ENCODE peak calls at places on chromosomes 7 and 10, in nine cellular contexts. T is foreskin fibroblast; F is GM12892; P is stimulated activated CD4-positive, alpha-beta T cell treated with anti-CD3 and anti-CD28 coated beads, Interleukin-1b, Interleukin-23, amount 100 ng/mL, for 24 hours; H is activated CD4-positive, CD25-positive, alpha-beta regulatory T cell; K is GM23338; W is stimulated activated naive CD8-positive, alpha-beta T cell treated with anti-CD3 and anti-CD28 coated beads, Interleukin-15, Interleukin-2, amounts not matched to agents 100 U/mL and 50 U/mL, for 24 hours; U is effector memory CD4-positive, alpha-beta T cell; I is GM03348. A is an unnamed sample.

GRCh38 chr7:79337722-79338121 is 115.7 kb downstream of the MAGI2 start:
- DNase-seq in T (no peak), F (no peak), P (no peak), H (no peak), K (no peak), W (no peak), U (no peak), I (no peak), A (no peak)

GRCh38 chr10:33041783-33042437 is 83.9 kb upstream of the ITGB1 start:
- DNase-seq in T (no peak), F (no peak), P (no peak), H (no peak), K (peak), W (no peak), U (no peak), I (no peak), A (no peak)

GRCh38 chr10:88879754-88880286 is at the start of gene STAMBPL1:
- DNase-seq in T (no peak), F (no peak), P (peak), H (peak), K (no peak), W (peak), U (peak), I (no peak), A (no peak)

GRCh38 chr7:20795881-20796280 is 9.2 kb upstream of the SP8 start:
- DNase-seq in T (no peak), F (no peak), P (no peak), H (no peak), K (peak), W (no peak), U (no peak), I (no peak), A (no peak)

GRCh38 chr7:22867589-22867988 is 44.9 kb upstream of the TOMM7 start:
- DNase-seq in T (no peak), F (no peak), P (no peak), H (no peak), K (no peak), W (no peak), U (no peak), I (no peak), A (no peak)

GRCh38 chr7:151553356-151553755 is 33.7 kb upstream of the RHEB start:
- DNase-seq in T (no peak), F (no peak), P (no peak), H (no peak), K (peak), W (no peak), U (no peak), I (no peak), A (no peak)

GRCh38 chr10:48976208-48976607 is 36.6 kb upstream of the LRRC18 start:
- DNase-seq in T (no peak), F (no peak), P (no peak), H (no peak), K (peak), W (peak), U (no peak), I (peak), A (no peak)

GRCh38 chr7:13920053-13920697 is 69.3 kb downstream of the ETV1 start:
- DNase-seq in T (peak), F (no peak), P (no peak), H (no peak), K (peak), W (no peak), U (no peak), I (peak), A (peak)

GRCh38 chr7:127487381-127487780 is 94.9 kb upstream of the ZNF800 start:
- DNase-seq in T (no peak), F (no peak), P (no peak), H (no peak), K (no peak), W (no peak), U (no peak), I (no peak), A (no peak)

GRCh38 chr7:95482398-95482797 is 3.3 kb upstream of the ASB4 start:
- DNase-seq in T (no peak), F (no peak), P (no peak), H (no peak), K (no peak), W (no peak), U (no peak), I (no peak), A (no peak)

GRCh38 chr10:95421782-95422181 is 131.0 kb upstream of the PDLIM1 start:
- DNase-seq in T (no peak), F (no peak), P (no peak), H (no peak), K (no peak), W (no peak), U (no peak), I (no peak), A (no peak)

GRCh38 chr7:141654551-141654950 is 47.4 kb downstream of the DENND11 start:
- DNase-seq in T (peak), F (no peak), P (peak), H (peak), K (peak), W (peak), U (peak), I (peak), A (peak)

GRCh38 chr7:51278797-51279196 is 37.8 kb downstream of the COBL start:
- DNase-seq in T (no peak), F (no peak), P (no peak), H (no peak), K (no peak), W (no peak), U (no peak), I (no peak), A (no peak)

GRCh38 chr10:78566216-78567135 is 502.3 kb upstream of the ZMIZ1 start:
- DNase-seq in T (no peak), F (no peak), P (no peak), H (no peak), K (no peak), W (no peak), U (no peak), I (peak), A (no peak)

GRCh38 chr7:112995091-112995824 is 91.4 kb downstream of the GPR85 start:
- DNase-seq in T (peak), F (no peak), P (no peak), H (no peak), K (peak), W (no peak), U (no peak), I (peak), A (no peak)

GRCh38 chr10:71970331-71970730 is 6.1 kb downstream of the CHST3 start:
- DNase-seq in T (no peak), F (no peak), P (no peak), H (no peak), K (peak), W (no peak), U (no peak), I (no peak), A (no peak)

GRCh38 chr7:11261470-11261869 is 287.8 kb downstream of the PHF14 start:
- DNase-seq in T (no peak), F (no peak), P (no peak), H (no peak), K (no peak), W (no peak), U (no peak), I (no peak), A (peak)

GRCh38 chr10:13977861-13978843 is 352.6 kb downstream of the FRMD4A start:
- DNase-seq in T (peak), F (no peak), P (no peak), H (no peak), K (no peak), W (no peak), U (no peak), I (peak), A (no peak)